ENCODE peak calls at places on chromosomes 7 and 10, in four cellular contexts. S, I, D and F are unnamed samples.
A peak's percentile ranks its signal among the peaks of the same experiment; 100 is the strongest.

GRCh38 chr10:8069627-8070026 is 15.1 kb downstream of the GATA3 start:
- DNase-seq in D (no peak), I (no peak), S (no peak), F (no peak)

GRCh38 chr10:24054421-24054820 is 154.5 kb upstream of the KIAA1217 start:
- DNase-seq in S (no peak), I (no peak), D (no peak), F (no peak)

GRCh38 chr7:46682841-46683624 is 762.0 kb upstream of the IGFBP3 start:
- DNase-seq in I (no peak), D (no peak), S (no peak), F (no peak)

GRCh38 chr7:150753826-150754603 is 16.8 kb downstream of the GIMAP5 start:
- DNase-seq in I (no peak), S (no peak), D (no peak), F (no peak)

GRCh38 chr10:91296471-91296870 is 76.0 kb downstream of the PCGF5 start:
- DNase-seq in S (peak; percentile 64), I (no peak), D (no peak), F (no peak)

GRCh38 chr7:47965456-47965855 is 14.0 kb downstream of the HUS1 start:
- DNase-seq in I (no peak), D (no peak), S (no peak), F (no peak)

GRCh38 chr7:23072043-23072442 is 33.5 kb upstream of the KLHL7 start:
- DNase-seq in D (no peak), S (no peak), I (no peak), F (no peak)

GRCh38 chr10:99906470-99906869 is 103.3 kb downstream of the DNMBP start:
- DNase-seq in S (peak; percentile 90), I (no peak), D (peak; percentile 23), F (peak; percentile 23)

GRCh38 chr7:134936893-134937520 is 49.3 kb upstream of the AGBL3 start:
- DNase-seq in D (no peak), S (no peak), I (no peak), F (no peak)

GRCh38 chr7:85039196-85039923 is 147.5 kb downstream of the SEMA3D start:
- DNase-seq in I (no peak), D (no peak), S (no peak), F (no peak)

GRCh38 chr7:82105463-82105862 is 335.6 kb upstream of the HGF start:
- DNase-seq in D (no peak), S (peak; percentile 41), I (no peak), F (no peak)

GRCh38 chr7:73345538-73345937 is 17.6 kb downstream of the FKBP6 start:
- DNase-seq in S (no peak), I (no peak), D (no peak), F (no peak)

GRCh38 chr10:120948889-120949382 is 97.8 kb downstream of the WDR11 start:
- DNase-seq in S (peak; percentile 48), D (no peak), I (peak; percentile 16), F (no peak)

GRCh38 chr7:77765906-77766800 is 32.1 kb downstream of the TMEM60 start:
- DNase-seq in I (no peak), S (no peak), D (no peak), F (no peak)

GRCh38 chr7:2609001-2609411 is 22.8 kb upstream of the TTYH3 start:
- DNase-seq in S (peak; percentile 16), I (no peak), D (no peak), F (no peak)

GRCh38 chr10:33052476-33052875 is 94.4 kb upstream of the ITGB1 start:
- DNase-seq in I (no peak), D (no peak), S (no peak), F (no peak)

GRCh38 chr10:7937315-7937945 is 117.1 kb upstream of the GATA3 start:
- DNase-seq in S (no peak), I (no peak), D (no peak), F (no peak)

DNA sequence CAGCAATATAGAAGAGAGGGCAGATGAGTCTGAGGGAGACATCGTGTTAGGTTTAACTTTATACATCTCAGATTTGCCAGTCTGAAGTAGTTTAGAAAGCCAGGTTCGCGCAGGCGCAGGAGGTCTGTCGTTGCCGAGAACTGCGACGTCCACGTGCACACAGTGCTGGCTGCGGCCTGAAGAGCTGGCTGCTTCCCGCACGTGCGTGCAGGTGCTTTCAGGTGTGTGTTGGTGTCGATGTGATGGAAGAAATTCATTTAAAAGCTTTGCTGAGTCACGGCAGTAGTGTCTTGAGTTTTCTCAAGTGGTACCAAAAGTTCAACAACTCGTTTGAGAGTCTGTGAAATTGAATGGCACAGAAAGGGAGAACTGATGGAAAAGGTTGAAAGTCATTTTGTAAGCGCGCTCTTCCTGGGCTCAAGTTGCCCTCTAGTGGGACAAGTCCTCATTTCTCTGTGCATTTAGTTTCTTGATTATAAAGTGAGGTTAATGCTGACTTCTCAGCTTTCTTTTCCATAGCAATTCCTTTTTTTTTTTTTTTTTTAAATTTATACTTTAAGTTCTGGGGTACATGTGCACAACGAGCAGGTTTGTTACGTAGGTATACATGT is 18.7 kb downstream of the WDR37 start:
- DNase-seq in D (no peak), I (no peak), S (no peak), F (no peak)
- TF ChIP-seq CTCF in D (no peak), I (peak; percentile 18), S (peak; percentile 26), F (no peak)

DNA sequence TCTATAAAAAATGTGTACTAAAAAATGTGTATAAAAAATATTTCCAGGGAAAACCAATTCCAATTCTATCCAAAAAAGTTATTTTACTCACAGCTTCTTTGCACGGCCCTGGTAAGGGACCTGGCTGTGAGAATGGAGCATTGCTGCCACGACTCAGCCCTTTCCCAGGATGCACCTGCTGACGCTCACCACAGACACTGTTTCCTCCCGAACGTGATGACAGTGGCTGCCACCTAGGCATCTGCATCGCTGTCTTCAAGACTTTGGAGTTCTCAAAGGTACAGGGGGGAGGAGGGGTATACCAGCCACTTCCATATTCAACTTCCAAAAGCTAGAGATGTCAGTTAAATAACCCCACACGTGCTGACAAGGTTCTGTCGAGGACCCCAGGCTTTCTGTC is 23.9 kb upstream of the PTPRN2 start:
- DNase-seq in S (no peak), I (no peak), D (no peak), F (no peak)
- TF ChIP-seq CTCF in S (no peak), I (no peak), D (no peak), F (no peak)

GRCh38 chr10:72059843-72060822 is 28.2 kb downstream of the SPOCK2 start:
- DNase-seq in D (no peak), I (no peak), S (no peak), F (no peak)

GRCh38 chr10:72062341-72062740 is 26.0 kb downstream of the SPOCK2 start:
- DNase-seq in D (no peak), S (no peak), I (no peak), F (no peak)

GRCh38 chr10:72062832-72063702 is 25.3 kb downstream of the SPOCK2 start:
- DNase-seq in D (no peak), I (no peak), S (no peak), F (no peak)

GRCh38 chr10:72061930-72062329 is 26.4 kb downstream of the SPOCK2 start:
- DNase-seq in S (no peak), I (no peak), D (no peak), F (no peak)

DNA sequence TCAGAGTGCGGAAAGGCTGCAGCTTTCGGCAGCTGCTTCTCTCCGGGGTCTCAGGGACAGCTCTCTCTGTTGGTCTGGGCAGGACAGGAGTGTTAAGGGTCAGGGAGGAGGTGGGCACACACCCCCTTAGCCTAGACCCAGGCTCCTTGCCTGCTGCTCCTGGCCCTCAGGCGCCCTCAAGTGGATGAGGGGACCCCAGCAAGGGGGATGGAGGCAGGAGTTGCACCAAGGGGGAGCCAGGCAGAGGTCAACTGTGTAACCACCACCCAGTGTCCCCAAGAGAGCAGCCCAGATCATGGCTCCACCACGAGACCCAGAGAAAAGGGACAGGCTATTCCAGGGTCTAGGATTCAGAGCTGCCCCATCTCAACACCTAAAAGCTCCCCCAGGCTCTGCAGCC is 26.9 kb downstream of the SPOCK2 start:
- DNase-seq in I (no peak), S (no peak), D (no peak), F (no peak)
- TF ChIP-seq CTCF in I (no peak), S (peak; percentile 42), D (no peak), F (no peak)

DNA sequence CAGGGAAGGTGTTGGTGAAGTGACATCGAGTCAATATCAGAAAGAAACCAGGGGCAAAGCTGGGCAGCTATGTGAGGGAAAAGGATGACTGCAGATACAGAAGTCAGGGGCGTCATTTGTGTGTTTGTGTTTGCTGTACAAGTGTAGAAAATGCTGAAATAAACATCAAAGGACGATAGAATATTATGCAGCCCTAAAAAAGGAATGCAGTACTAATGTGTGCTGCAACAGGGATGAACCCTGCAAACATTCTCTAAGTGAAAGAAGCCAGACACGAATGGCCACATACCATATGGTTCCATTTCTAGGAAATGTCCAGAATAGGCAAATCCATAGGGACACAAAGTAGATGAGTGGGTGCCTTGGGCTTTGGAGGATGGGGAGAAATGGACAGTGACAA is 133.9 kb downstream of the PRPF18 start:
- DNase-seq in S (no peak), D (no peak), I (no peak), F (no peak)
- TF ChIP-seq CTCF in S (no peak), D (no peak), I (no peak), F (no peak)